ENCODE peak calls at places on chromosomes 7 and 10, in eight cellular contexts. B is HCT116, D is GM12878, A is HepG2, V is GM23338, H is endothelial cell of umbilical vein, K is H1, W is K562. Z is an unnamed sample.

GRCh38 chr7:10577866-10578374 is 395.8 kb upstream of the PHF14 start:
- DNase-seq in D (no peak), V (no peak), B (no peak), H (no peak), K (no peak), W (peak), A (no peak), Z (no peak)

GRCh38 chr7:136405931-136406777 is 429.0 kb upstream of the MTPN start:
- DNase-seq in V (peak), W (peak), D (no peak), B (peak), K (peak), H (peak), A (peak), Z (peak)

GRCh38 chr7:150379590-150380379 is 655 bp downstream of the ZNF775 start:
- DNase-seq in W (peak), D (no peak), A (no peak), B (no peak), K (no peak), V (no peak), H (peak), Z (no peak)

GRCh38 chr7:25069900-25070443 is 55.1 kb downstream of the CYCS start:
- DNase-seq in V (peak), A (peak), K (no peak), W (peak), B (peak), H (peak), D (no peak), Z (peak)

GRCh38 chr10:77710081-77710551 is 72.5 kb upstream of the KCNMA1 start:
- DNase-seq in V (peak), K (peak), H (no peak), W (no peak), B (no peak), D (peak), A (no peak), Z (no peak)

GRCh38 chr10:109914966-109915365 is 8.3 kb downstream of the XPNPEP1 start:
- DNase-seq in B (peak), W (no peak), D (peak), H (peak), K (no peak), A (peak), V (no peak), Z (no peak)

GRCh38 chr7:100483101-100483727 is 513 bp upstream of the NYAP1 start:
- DNase-seq in B (no peak), K (no peak), H (peak), A (peak), V (peak), W (peak), D (no peak), Z (no peak)

GRCh38 chr7:1667566-1668485 is 2.3 kb upstream of the ELFN1 start:
- DNase-seq in K (no peak), W (peak), B (no peak), V (peak), D (no peak), A (no peak), H (no peak), Z (no peak)

GRCh38 chr7:105690286-105690915 is 109.1 kb upstream of the EFCAB10 start:
- DNase-seq in D (no peak), V (peak), A (no peak), B (no peak), K (no peak), W (no peak), H (no peak), Z (peak)

GRCh38 chr10:124646483-124647352 is 97.5 kb downstream of the FAM53B start:
- DNase-seq in K (no peak), A (peak), V (no peak), H (peak), B (no peak), D (no peak), W (peak), Z (no peak)

GRCh38 chr7:44289341-44290249 is 35.8 kb downstream of the CAMK2B start:
- DNase-seq in B (no peak), V (no peak), W (no peak), H (no peak), D (no peak), A (no peak), K (no peak), Z (no peak)

GRCh38 chr10:121179006-121179405 is 327.8 kb downstream of the WDR11 start:
- DNase-seq in B (no peak), V (no peak), H (no peak), D (no peak), A (no peak), W (no peak), K (no peak), Z (no peak)

GRCh38 chr7:44622342-44623151 is 16.1 kb downstream of the OGDH start:
- DNase-seq in H (no peak), A (peak), B (no peak), D (no peak), V (no peak), K (no peak), W (no peak), Z (no peak)

GRCh38 chr7:110148054-110148453 is 942.9 kb upstream of the LRRN3 start:
- DNase-seq in A (no peak), B (no peak), D (no peak), V (no peak), W (no peak), K (no peak), H (no peak), Z (no peak)

GRCh38 chr7:118158766-118159165 is 25.2 kb upstream of the LSM8 start:
- DNase-seq in V (peak), A (no peak), K (no peak), W (no peak), B (peak), H (no peak), D (no peak), Z (no peak)

GRCh38 chr10:103800789-103801540 is 54.4 kb downstream of the SH3PXD2A start:
- DNase-seq in V (no peak), K (no peak), B (no peak), D (peak), A (peak), W (no peak), H (no peak), Z (no peak)

GRCh38 chr10:30185916-30186315 is 126.5 kb upstream of the JCAD start:
- DNase-seq in B (no peak), V (no peak), D (no peak), W (no peak), A (no peak), H (peak), K (no peak), Z (no peak)

GRCh38 chr7:151058766-151059361 is 525 bp upstream of the SLC4A2 start:
- DNase-seq in A (no peak), H (peak), D (no peak), K (no peak), B (no peak), V (no peak), W (no peak), Z (no peak)

GRCh38 chr10:87093461-87094372 is 926 bp downstream of the GLUD1 start:
- DNase-seq in V (peak), W (peak), H (peak), K (no peak), B (no peak), A (peak), D (no peak), Z (no peak)

GRCh38 chr7:45076946-45077345 is 11.8 kb downstream of the NACAD start:
- DNase-seq in K (no peak), B (no peak), D (no peak), V (no peak), H (no peak), W (no peak), A (no peak), Z (no peak)

GRCh38 chr7:7099584-7100014 is 82.7 kb upstream of the C1GALT1 start:
- DNase-seq in D (no peak), W (peak), B (peak), K (peak), H (peak), A (peak), V (peak), Z (peak)

GRCh38 chr7:66654275-66655112 is 25.8 kb downstream of the KCTD7 start:
- DNase-seq in B (peak), H (peak), A (peak), D (peak), K (peak), W (peak), V (peak), Z (peak)

GRCh38 chr7:133545613-133546012 is 292.7 kb downstream of the EXOC4 start:
- DNase-seq in W (no peak), D (no peak), K (no peak), H (no peak), B (no peak), A (no peak), V (no peak), Z (no peak)

GRCh38 chr10:103666109-103666508 is 172.6 kb downstream of the NEURL1 start:
- DNase-seq in A (no peak), D (no peak), V (peak), H (no peak), W (peak), K (no peak), B (peak), Z (no peak)

GRCh38 chr10:26448706-26449435 is 10.7 kb downstream of the APBB1IP start:
- DNase-seq in A (no peak), V (peak), D (peak), B (no peak), W (no peak), K (no peak), H (no peak), Z (no peak)

GRCh38 chr7:150515248-150515647 is 576 bp downstream of the GIMAP7 start:
- DNase-seq in V (no peak), W (no peak), A (no peak), D (no peak), H (no peak), K (no peak), B (no peak), Z (no peak)

GRCh38 chr7:132270517-132270916 is 305.8 kb downstream of the PLXNA4 start:
- DNase-seq in B (no peak), W (no peak), D (no peak), A (no peak), H (peak), K (no peak), V (peak), Z (no peak)

GRCh38 chr7:151658778-151659177 is 139.1 kb upstream of the RHEB start:
- DNase-seq in V (no peak), W (no peak), D (no peak), K (no peak), H (no peak), A (no peak), B (no peak), Z (no peak)

DNA sequence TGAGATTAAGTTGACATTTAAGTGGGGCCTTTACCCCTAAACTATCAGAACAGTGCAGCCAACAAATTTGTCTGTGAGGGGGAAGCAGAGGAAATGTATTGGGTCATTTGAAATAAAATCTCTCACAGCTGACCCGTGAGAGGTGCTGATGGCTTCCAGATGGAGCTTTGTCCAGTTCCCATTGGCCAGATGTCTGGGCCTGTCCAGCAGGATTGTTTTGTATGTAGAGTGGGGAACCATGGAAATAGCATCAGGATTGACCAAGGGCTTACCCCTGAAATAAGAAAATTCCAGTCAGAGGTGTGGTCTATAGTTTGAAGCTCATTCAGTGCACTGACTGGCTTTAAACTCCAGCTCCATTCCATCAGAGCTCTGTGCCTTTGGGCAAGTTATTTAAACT is 50.6 kb downstream of the INHBA start:
- DNase-seq in A (no peak), H (no peak), B (no peak), K (no peak), W (no peak), D (no peak), V (no peak), Z (no peak)
- H3K4me3 ChIP-seq in A (no peak), H (no peak), B (no peak), K (no peak), W (no peak), D (no peak), V (no peak), Z (no peak)

GRCh38 chr10:101064415-101065030 is 2.7 kb downstream of the KAZALD1 start:
- DNase-seq in D (no peak), H (no peak), W (no peak), V (no peak), K (no peak), B (no peak), A (no peak), Z (no peak)

GRCh38 chr10:101065479-101066145 is 3.8 kb downstream of the KAZALD1 start:
- DNase-seq in H (no peak), B (no peak), A (no peak), K (no peak), W (no peak), V (no peak), D (no peak), Z (no peak)

GRCh38 chr10:101066890-101067355 is 5.1 kb downstream of the KAZALD1 start:
- DNase-seq in W (no peak), A (no peak), B (no peak), V (no peak), H (no peak), D (no peak), K (no peak), Z (no peak)

GRCh38 chr10:101067356-101068083 is 5.7 kb downstream of the KAZALD1 start:
- DNase-seq in A (peak), W (peak), V (peak), B (peak), H (peak), D (peak), K (no peak), Z (no peak)

DNA sequence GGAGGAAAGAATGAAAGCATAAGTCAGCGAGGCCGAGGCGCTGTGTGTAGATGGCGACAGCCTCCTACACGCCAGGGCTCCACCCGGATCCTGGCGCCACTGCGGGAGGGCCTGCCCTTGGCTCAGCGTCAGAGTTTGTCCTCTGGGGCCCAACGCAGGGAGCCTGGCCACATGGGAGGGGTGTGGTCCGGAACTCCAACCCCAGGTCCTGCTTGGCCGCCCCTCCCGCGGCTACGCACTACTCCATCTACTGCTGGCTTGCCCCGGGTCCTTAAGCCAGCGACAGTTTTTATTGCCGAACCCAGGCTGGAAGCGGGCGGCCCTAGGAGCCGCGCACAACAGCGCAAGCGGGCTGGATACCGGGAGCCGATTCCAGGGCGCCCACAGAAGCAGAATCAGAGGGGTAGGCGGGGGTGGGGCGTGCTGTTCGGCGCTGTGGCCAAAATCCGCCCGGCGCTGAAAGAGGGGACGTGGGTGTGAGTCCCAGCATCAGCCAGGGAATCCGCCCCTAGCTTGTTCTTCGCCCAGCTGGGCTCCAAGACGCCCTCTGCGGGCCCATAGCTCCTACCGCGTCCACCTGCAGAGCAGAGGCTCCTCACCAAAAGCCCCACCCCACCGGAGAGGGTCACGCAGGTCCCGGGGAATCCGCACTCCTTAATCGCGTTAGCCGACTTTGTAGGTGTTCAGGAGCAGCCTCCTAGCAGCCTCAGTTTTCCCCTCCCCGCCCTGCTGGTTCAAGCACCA is 4.5 kb downstream of the KAZALD1 start:
- DNase-seq in D (no peak), V (peak), W (peak), K (no peak), B (peak), A (peak), H (peak), Z (no peak)
- TF ChIP-seq EZH2 in D (no peak), V (peak), W (no peak), K (peak), B (no peak), A (no peak), H (no peak), Z (no peak)

GRCh38 chr10:70404906-70405824 is 1.2 kb downstream of the EIF4EBP2 start:
- DNase-seq in V (peak), W (peak), A (peak), B (no peak), K (no peak), D (no peak), H (peak), Z (no peak)
- TF ChIP-seq POLR2AphosphoS5 in V (no peak), W (no peak), A (no peak), B (no peak), K (no peak), D (no peak), H (no peak), Z (no peak)

DNA sequence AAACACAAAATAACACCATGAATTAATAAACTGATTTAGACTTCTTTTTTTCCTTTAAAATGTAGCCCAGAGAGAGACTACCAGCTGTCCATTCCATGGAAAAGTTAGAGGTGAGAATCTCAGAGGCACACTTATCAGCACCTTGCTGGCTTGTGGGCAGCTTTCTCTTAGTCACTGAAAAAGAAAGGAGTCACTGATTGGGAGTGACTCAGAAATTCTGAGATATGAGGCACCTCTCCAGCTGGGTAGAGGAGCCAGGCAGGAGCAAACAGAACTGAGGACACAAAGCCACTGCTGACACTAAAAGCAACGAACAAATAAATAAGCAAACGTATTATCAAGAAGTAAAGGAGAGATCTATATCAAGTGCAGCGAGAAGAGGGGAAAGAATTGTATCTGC is 310.6 kb downstream of the PARD3 start:
- DNase-seq in W (peak), A (peak), H (peak), K (no peak), D (no peak), V (no peak), B (peak), Z (no peak)
- H3K4me3 ChIP-seq in W (no peak), A (no peak), H (no peak), K (no peak), D (no peak), V (no peak), B (no peak), Z (no peak)

GRCh38 chr10:101778781-101779543 is 3.0 kb upstream of the FGF8 start:
- DNase-seq in A (no peak), H (peak), K (no peak), V (peak), B (no peak), W (peak), D (no peak), Z (no peak)
- TF ChIP-seq EZH2 in A (no peak), H (no peak), K (no peak), V (no peak), B (no peak), W (no peak), D (no peak), Z (no peak)

Z was measured in SK-N-MC.